ENCODE peak calls at places on chromosomes 2 and 18, in six cellular contexts. T is bronchial epithelial cell, I is GM12865, Q is endothelial cell, E is sigmoid colon, X is chondrocyte. S is an unnamed sample.

GRCh38 chr2:1561793-1562521 is 148.7 kb downstream of the TPO start:
- DNase-seq in T (no peak), I (no peak), Q (no peak), E (peak), X (no peak), S (no peak)

GRCh38 chr18:67875936-67876335 is 359.4 kb upstream of the DSEL start:
- DNase-seq in T (peak), I (no peak), Q (no peak), E (no peak), X (no peak), S (no peak)

GRCh38 chr18:55256568-55257289 is 297.5 kb upstream of the CCDC68 start:
- DNase-seq in T (peak), I (no peak), Q (no peak), E (no peak), X (no peak), S (no peak)

GRCh38 chr18:22559414-22560282 is 141.9 kb upstream of the CTAGE1 start:
- DNase-seq in T (peak), I (no peak), Q (peak), E (peak), X (no peak), S (peak)

GRCh38 chr2:48146552-48146951 is 240.3 kb upstream of the FBXO11 start:
- DNase-seq in T (no peak), I (no peak), Q (no peak), E (no peak), X (no peak), S (peak)

GRCh38 chr2:62423235-62423634 is 82.8 kb downstream of the TMEM17 start:
- DNase-seq in T (peak), I (no peak), Q (no peak), E (no peak), X (no peak), S (no peak)

GRCh38 chr18:57666818-57667497 is 45.3 kb upstream of the NARS1 start:
- DNase-seq in T (peak), I (no peak), Q (no peak), E (no peak), X (no peak), S (no peak)

GRCh38 chr2:47035615-47036488 is 119.3 kb downstream of the STPG4 start:
- DNase-seq in T (no peak), I (no peak), Q (no peak), E (no peak), X (no peak), S (no peak)

GRCh38 chr18:28086530-28087172 is 90.3 kb downstream of the CDH2 start:
- DNase-seq in T (no peak), I (no peak), Q (no peak), E (no peak), X (no peak), S (no peak)

GRCh38 chr2:144152817-144153271 is 367.1 kb downstream of the ZEB2 start:
- DNase-seq in T (no peak), I (no peak), Q (no peak), E (no peak), X (no peak), S (no peak)

GRCh38 chr18:51802589-51802988 is 537.4 kb upstream of the DCC start:
- DNase-seq in T (no peak), I (no peak), Q (no peak), E (no peak), X (no peak), S (no peak)

GRCh38 chr18:36189486-36189885 is 2.2 kb downstream of the MOCOS start:
- DNase-seq in T (no peak), I (no peak), Q (no peak), E (no peak), X (no peak), S (no peak)

GRCh38 chr2:40436093-40436475 is 15.8 kb downstream of the SLC8A1 start:
- DNase-seq in T (no peak), I (no peak), Q (no peak), E (no peak), X (no peak), S (no peak)

GRCh38 chr18:69109686-69110085 is 291.0 kb upstream of the DOK6 start:
- DNase-seq in T (no peak), I (no peak), Q (no peak), E (no peak), X (no peak), S (no peak)

GRCh38 chr2:240390091-240391073 is 45.1 kb upstream of the GPC1 start:
- DNase-seq in T (no peak), I (no peak), Q (no peak), E (peak), X (peak), S (no peak)

GRCh38 chr2:20110383-20110782 is 59.0 kb upstream of the LAPTM4A start:
- DNase-seq in T (no peak), I (no peak), Q (no peak), E (no peak), X (no peak), S (no peak)

GRCh38 chr2:209956276-209956675 is 46.2 kb upstream of the RPE start:
- DNase-seq in T (no peak), I (no peak), Q (no peak), E (no peak), X (no peak), S (no peak)

GRCh38 chr2:816278-816677 is 134.4 kb upstream of the SNTG2 start:
- DNase-seq in T (no peak), I (no peak), Q (no peak), E (no peak), X (no peak), S (no peak)

GRCh38 chr2:233414273-233414654 is 60.0 kb downstream of the DGKD start:
- DNase-seq in T (peak), I (no peak), Q (no peak), E (no peak), X (no peak), S (no peak)

GRCh38 chr2:193349642-193350041 is 1154.9 kb upstream of the TMEFF2 start:
- DNase-seq in T (no peak), I (no peak), Q (no peak), E (no peak), X (no peak), S (no peak)

GRCh38 chr18:70036771-70037452 is 89.2 kb upstream of the CD226 start:
- DNase-seq in T (no peak), I (peak), Q (no peak), E (no peak), X (no peak), S (no peak)

GRCh38 chr2:107136749-107137148 is 250.8 kb upstream of the ST6GAL2 start:
- DNase-seq in T (no peak), I (no peak), Q (no peak), E (no peak), X (no peak), S (no peak)

GRCh38 chr2:196307775-196308174 is 136.4 kb upstream of the STK17B start:
- DNase-seq in T (no peak), I (no peak), Q (no peak), E (no peak), X (no peak), S (no peak)

GRCh38 chr2:12649602-12650400 is 66.9 kb upstream of the TRIB2 start:
- DNase-seq in T (no peak), I (no peak), Q (no peak), E (no peak), X (peak), S (no peak)

GRCh38 chr2:60495226-60495625 is 58.2 kb downstream of the BCL11A start:
- DNase-seq in T (no peak), I (no peak), Q (no peak), E (no peak), X (no peak), S (no peak)

GRCh38 chr18:60003610-60004185 is 103.9 kb downstream of the PMAIP1 start:
- DNase-seq in T (no peak), I (no peak), Q (no peak), E (no peak), X (no peak), S (no peak)

GRCh38 chr2:236572482-236572881 is 2.9 kb downstream of the ACKR3 start:
- DNase-seq in T (no peak), I (no peak), Q (no peak), E (peak), X (peak), S (no peak)

GRCh38 chr18:35707247-35707646 is 125.7 kb downstream of the GALNT1 start:
- DNase-seq in T (no peak), I (no peak), Q (no peak), E (no peak), X (no peak), S (no peak)

GRCh38 chr18:3706279-3707097 is 256.5 kb downstream of the TGIF1 start:
- DNase-seq in T (no peak), I (no peak), Q (no peak), E (no peak), X (no peak), S (no peak)

GRCh38 chr18:50397023-50397422 is 22.2 kb downstream of the SKA1 start:
- DNase-seq in T (no peak), I (no peak), Q (no peak), E (no peak), X (no peak), S (no peak)

GRCh38 chr2:218895326-218895725 is 14.7 kb downstream of the WNT10A start:
- DNase-seq in T (peak), I (no peak), Q (no peak), E (no peak), X (no peak), S (no peak)

GRCh38 chr2:119732026-119732425 is 27.7 kb upstream of the PTPN4 start:
- DNase-seq in T (no peak), I (no peak), Q (no peak), E (no peak), X (no peak), S (no peak)

GRCh38 chr2:85485815-85486214 is 53.2 kb upstream of the MAT2A start:
- DNase-seq in T (no peak), I (no peak), Q (no peak), E (no peak), X (no peak), S (no peak)

DNA sequence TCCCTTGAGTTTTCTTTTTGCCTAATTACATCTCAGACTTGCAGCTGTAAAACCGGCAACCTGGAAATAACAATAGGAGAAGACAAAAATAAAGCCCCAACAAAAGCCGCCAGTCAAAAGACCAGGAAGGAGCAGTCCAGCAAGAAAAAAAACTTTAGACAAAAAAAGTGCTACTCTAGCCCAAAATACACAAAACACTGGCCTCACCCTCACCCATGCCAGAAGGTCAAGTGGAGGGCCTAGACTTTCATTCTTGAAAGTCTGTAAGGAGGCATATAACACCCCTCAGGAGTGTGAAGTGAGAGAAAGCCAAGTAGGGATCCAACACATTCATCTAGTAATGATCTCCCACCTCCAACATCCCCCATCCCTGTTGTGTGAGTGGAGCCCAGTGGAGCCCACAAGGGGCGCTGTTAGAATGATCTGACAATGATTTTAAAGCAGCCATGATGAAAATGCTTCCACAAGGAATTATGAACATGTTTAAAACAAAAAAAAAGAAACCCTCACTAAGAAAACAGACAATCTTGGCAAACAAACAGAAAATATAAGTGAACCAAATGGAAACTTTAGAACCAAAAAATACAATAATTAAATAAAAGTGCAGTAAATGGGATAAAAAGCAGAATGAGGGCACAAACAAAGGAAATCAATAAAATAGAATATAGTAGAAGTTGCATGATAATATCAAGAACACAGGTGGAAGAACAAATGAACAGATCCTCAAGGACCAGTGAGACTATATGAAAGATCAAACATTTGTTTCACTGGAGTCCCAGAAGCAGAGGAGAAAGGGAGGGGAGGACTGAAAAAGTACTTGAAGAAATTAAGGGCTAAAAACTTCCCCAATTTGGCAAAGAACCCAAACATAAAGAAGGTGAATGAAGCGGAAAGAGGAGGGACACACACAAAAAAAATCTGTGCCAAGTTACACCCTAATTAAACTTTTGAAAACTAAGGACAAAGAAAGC is 23.9 kb downstream of the SESTD1 start:
- DNase-seq in T (no peak), I (no peak), Q (no peak), E (no peak), X (no peak), S (no peak)
- TF ChIP-seq CTCF in T (no peak), I (no peak), Q (no peak), E (no peak), X (peak), S (no peak)

GRCh38 chr2:83068706-83069105 is 1390.4 kb downstream of the SUCLG1 start:
- DNase-seq in T (peak), I (no peak), Q (no peak), E (no peak), X (no peak), S (no peak)

GRCh38 chr2:83071352-83071751 is 1387.7 kb downstream of the SUCLG1 start:
- DNase-seq in T (no peak), I (no peak), Q (no peak), E (no peak), X (no peak), S (no peak)

GRCh38 chr2:83069724-83070123 is 1389.4 kb downstream of the SUCLG1 start:
- DNase-seq in T (peak), I (no peak), Q (no peak), E (no peak), X (no peak), S (no peak)

GRCh38 chr2:83072767-83073166 is 1386.3 kb downstream of the SUCLG1 start:
- DNase-seq in T (no peak), I (no peak), Q (no peak), E (no peak), X (no peak), S (no peak)

DNA sequence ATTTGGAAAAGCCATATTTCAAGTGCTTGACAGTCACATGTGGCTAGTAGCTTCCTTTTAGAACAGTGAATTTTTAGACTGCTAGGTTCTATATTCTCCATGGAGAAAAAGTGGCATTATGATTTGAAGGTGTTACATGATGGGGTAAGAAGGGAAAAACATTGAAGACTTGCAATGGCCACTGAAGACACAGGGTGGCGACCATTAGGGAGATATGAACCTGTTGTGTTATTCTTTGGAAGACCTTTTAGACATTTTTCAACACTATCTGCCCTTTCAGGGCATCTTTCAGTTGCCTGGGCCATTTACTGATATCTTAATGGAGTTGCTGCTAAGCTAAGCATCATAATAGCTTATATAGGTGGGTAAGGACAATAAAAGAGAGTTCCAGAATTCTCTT is 1387.2 kb downstream of the SUCLG1 start:
- DNase-seq in T (no peak), I (no peak), Q (no peak), E (no peak), X (no peak), S (no peak)
- TF ChIP-seq CTCF in T (no peak), I (no peak), Q (no peak), E (no peak), X (no peak), S (no peak)

GRCh38 chr2:232142049-232142448 is 180.5 kb downstream of the DIS3L2 start:
- DNase-seq in T (peak), I (peak), Q (peak), E (no peak), X (no peak), S (no peak)
- TF ChIP-seq CTCF in T (peak), I (peak), Q (peak), E (peak), X (peak), S (no peak)

GRCh38 chr2:212249451-212249850 is 289.2 kb downstream of the ERBB4 start:
- DNase-seq in T (peak), I (no peak), Q (no peak), E (no peak), X (no peak), S (no peak)
- TF ChIP-seq CTCF in T (peak), I (no peak), Q (no peak), E (no peak), X (peak), S (no peak)

DNA sequence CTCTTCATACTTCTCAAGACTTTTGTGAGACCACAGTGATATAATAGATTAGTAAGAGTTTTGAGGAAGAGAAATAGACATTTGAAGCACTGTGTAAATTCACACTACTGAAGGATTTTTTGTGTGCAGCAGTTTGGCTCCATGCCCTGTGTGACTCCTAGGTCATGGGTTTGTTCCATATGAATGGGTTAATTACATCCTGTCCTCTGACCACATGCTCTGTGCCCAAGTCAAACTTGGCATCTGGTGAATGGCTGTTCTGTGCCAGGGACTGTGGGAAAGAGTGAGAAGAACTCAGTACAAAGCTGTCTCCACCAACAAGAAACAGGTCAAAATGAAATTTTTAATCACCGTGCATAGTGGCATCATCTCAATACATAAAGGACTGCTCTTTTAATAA is 304.0 kb downstream of the LNPK start:
- DNase-seq in T (no peak), I (no peak), Q (no peak), E (no peak), X (no peak), S (no peak)
- TF ChIP-seq CTCF in T (no peak), I (no peak), Q (no peak), E (no peak), X (no peak), S (no peak)

GRCh38 chr2:168246483-168247340 is 683 bp downstream of the STK39 start:
- DNase-seq in T (peak), I (peak), Q (peak), E (peak), X (no peak), S (peak)

GRCh38 chr2:168245074-168245825 is 2.1 kb downstream of the STK39 start:
- DNase-seq in T (peak), I (no peak), Q (no peak), E (no peak), X (no peak), S (no peak)

GRCh38 chr2:168246072-168246482 is 1.3 kb downstream of the STK39 start:
- DNase-seq in T (no peak), I (no peak), Q (no peak), E (no peak), X (no peak), S (no peak)

GRCh38 chr2:168244318-168244717 is 3.1 kb downstream of the STK39 start:
- DNase-seq in T (peak), I (peak), Q (no peak), E (no peak), X (no peak), S (peak)

GRCh38 chr2:168247341-168248305 is at the start of gene STK39:
- DNase-seq in T (peak), I (peak), Q (peak), E (peak), X (no peak), S (peak)
- TF ChIP-seq CTCF in T (no peak), I (no peak), Q (no peak), E (no peak), X (peak), S (no peak)

GRCh38 chr18:37662099-37662498 is 96.5 kb upstream of the CELF4 start:
- DNase-seq in T (no peak), I (no peak), Q (no peak), E (no peak), X (no peak), S (no peak)
- TF ChIP-seq CTCF in T (no peak), I (no peak), Q (no peak), E (no peak), X (no peak), S (no peak)

DNA sequence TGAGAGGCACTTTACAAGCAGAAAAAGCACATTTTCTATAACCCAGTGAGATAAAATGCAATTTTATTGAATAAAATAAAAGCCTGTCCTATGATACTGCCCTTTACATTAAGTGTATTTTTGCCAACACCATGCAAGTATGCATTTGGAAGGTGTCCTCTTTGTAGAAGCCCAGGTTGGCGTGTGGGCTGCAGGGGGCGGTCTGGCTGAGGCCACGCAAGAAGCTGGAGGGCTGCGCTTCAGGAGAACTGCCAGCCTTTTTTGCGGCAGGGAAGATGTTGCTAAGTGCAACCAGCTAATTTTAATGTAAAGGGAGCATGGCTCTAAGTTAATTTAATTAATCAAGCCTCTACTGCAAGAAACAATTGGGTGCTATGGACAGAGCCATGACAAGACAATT is 562.8 kb upstream of the SALL3 start:
- DNase-seq in T (no peak), I (no peak), Q (no peak), E (no peak), X (no peak), S (no peak)
- TF ChIP-seq CTCF in T (no peak), I (no peak), Q (no peak), E (no peak), X (no peak), S (no peak)

DNA sequence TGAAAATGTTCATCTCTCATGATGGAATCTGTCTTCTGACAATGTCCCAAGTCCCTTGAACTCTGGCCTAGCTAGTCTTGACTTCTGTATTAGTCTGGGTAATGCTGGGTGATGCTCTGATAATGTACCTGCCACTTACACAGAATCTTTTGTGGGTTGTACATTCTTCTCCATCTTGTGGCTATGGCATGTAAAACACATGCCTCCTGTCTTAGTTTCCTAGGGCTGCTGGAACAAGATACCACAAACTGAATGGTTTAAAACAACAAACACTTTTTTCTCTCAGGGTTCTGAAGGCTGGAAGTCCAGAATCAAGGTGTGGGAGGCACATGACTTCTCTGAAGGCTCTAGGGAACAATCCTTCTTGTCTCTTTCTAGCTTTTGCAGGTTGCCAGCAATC is 57.1 kb downstream of the RAPGEF4 start:
- DNase-seq in T (no peak), I (no peak), Q (no peak), E (no peak), X (no peak), S (no peak)
- TF ChIP-seq CTCF in T (no peak), I (no peak), Q (no peak), E (no peak), X (no peak), S (no peak)

S was measured in natural killer cell.